ENCODE peak calls at places on chromosomes 1 and 21, in seven cellular contexts. One of them, this sample, is unnamed.

GRCh38 chr21:44814498-44815023 is 3.3 kb downstream of the SUMO3 start:
- DNase-seq in thoracic aorta: no peak
- DNase-seq in T-helper 2 cell: no peak
- DNase-seq in AML-193: no peak
- DNase-seq in T47D: no peak
- DNase-seq in SW 1271: no peak
- DNase-seq in H7: no peak
- DNase-seq in this sample: no peak

GRCh38 chr1:31881698-31882000 is 56.5 kb downstream of the PTP4A2 start:
- DNase-seq in thoracic aorta: no peak
- DNase-seq in T-helper 2 cell: no peak
- DNase-seq in AML-193: no peak
- DNase-seq in T47D: peak
- DNase-seq in SW 1271: no peak
- DNase-seq in H7: no peak
- DNase-seq in this sample: no peak

GRCh38 chr1:215022723-215023122 is 59.8 kb upstream of the KCNK2 start:
- DNase-seq in thoracic aorta: no peak
- DNase-seq in T-helper 2 cell: no peak
- DNase-seq in AML-193: no peak
- DNase-seq in T47D: no peak
- DNase-seq in SW 1271: no peak
- DNase-seq in H7: no peak
- DNase-seq in this sample: no peak

GRCh38 chr1:227759345-227760300 is 24.4 kb downstream of the SNAP47 start:
- DNase-seq in thoracic aorta: no peak
- DNase-seq in T-helper 2 cell: no peak
- DNase-seq in AML-193: no peak
- DNase-seq in T47D: no peak
- DNase-seq in SW 1271: peak
- DNase-seq in H7: no peak
- DNase-seq in this sample: no peak

GRCh38 chr1:96772349-96772748 is 50.8 kb downstream of the PTBP2 start:
- DNase-seq in thoracic aorta: no peak
- DNase-seq in T-helper 2 cell: no peak
- DNase-seq in AML-193: no peak
- DNase-seq in T47D: no peak
- DNase-seq in SW 1271: no peak
- DNase-seq in H7: no peak
- DNase-seq in this sample: no peak

GRCh38 chr1:172950528-172950927 is 100.2 kb downstream of the TNFSF18 start:
- DNase-seq in thoracic aorta: no peak
- DNase-seq in T-helper 2 cell: no peak
- DNase-seq in AML-193: no peak
- DNase-seq in T47D: no peak
- DNase-seq in SW 1271: no peak
- DNase-seq in H7: no peak
- DNase-seq in this sample: no peak

GRCh38 chr1:109479901-109480300 is 3.8 kb upstream of the ATXN7L2 start:
- DNase-seq in thoracic aorta: no peak
- DNase-seq in T-helper 2 cell: no peak
- DNase-seq in AML-193: no peak
- DNase-seq in T47D: no peak
- DNase-seq in SW 1271: no peak
- DNase-seq in H7: peak
- DNase-seq in this sample: no peak

GRCh38 chr1:16158025-16158424 is 2.2 kb upstream of the EPHA2 start:
- DNase-seq in thoracic aorta: no peak
- DNase-seq in T-helper 2 cell: no peak
- DNase-seq in AML-193: no peak
- DNase-seq in T47D: no peak
- DNase-seq in SW 1271: no peak
- DNase-seq in H7: no peak
- DNase-seq in this sample: no peak

GRCh38 chr1:12049625-12050024 is 13.5 kb upstream of the TNFRSF8 start:
- DNase-seq in thoracic aorta: no peak
- DNase-seq in T-helper 2 cell: no peak
- DNase-seq in AML-193: peak
- DNase-seq in T47D: no peak
- DNase-seq in SW 1271: no peak
- DNase-seq in H7: peak
- DNase-seq in this sample: no peak

GRCh38 chr1:196877964-196878363 is 9.9 kb upstream of the CFHR4 start:
- DNase-seq in thoracic aorta: no peak
- DNase-seq in T-helper 2 cell: no peak
- DNase-seq in AML-193: no peak
- DNase-seq in T47D: peak
- DNase-seq in SW 1271: no peak
- DNase-seq in H7: peak
- DNase-seq in this sample: no peak

GRCh38 chr1:22139066-22139594 is 3.8 kb downstream of the WNT4 start:
- DNase-seq in thoracic aorta: no peak
- DNase-seq in T-helper 2 cell: no peak
- DNase-seq in AML-193: no peak
- DNase-seq in T47D: no peak
- DNase-seq in SW 1271: no peak
- DNase-seq in H7: no peak
- DNase-seq in this sample: no peak

GRCh38 chr1:52676249-52676903 is 21.8 kb downstream of the COA7 start:
- DNase-seq in thoracic aorta: no peak
- DNase-seq in T-helper 2 cell: no peak
- DNase-seq in AML-193: no peak
- DNase-seq in T47D: no peak
- DNase-seq in SW 1271: no peak
- DNase-seq in H7: no peak
- DNase-seq in this sample: no peak

GRCh38 chr1:40664791-40665190 is 691 bp downstream of the RIMS3 start:
- DNase-seq in thoracic aorta: no peak
- DNase-seq in T-helper 2 cell: no peak
- DNase-seq in AML-193: no peak
- DNase-seq in T47D: no peak
- DNase-seq in SW 1271: no peak
- DNase-seq in H7: no peak
- DNase-seq in this sample: no peak

GRCh38 chr1:20223659-20224058 is 37.3 kb upstream of the PLA2G2C start:
- DNase-seq in thoracic aorta: no peak
- DNase-seq in T-helper 2 cell: no peak
- DNase-seq in AML-193: no peak
- DNase-seq in T47D: no peak
- DNase-seq in SW 1271: no peak
- DNase-seq in H7: peak
- DNase-seq in this sample: no peak

GRCh38 chr1:51520700-51521248 is 1.7 kb upstream of the EPS15 start:
- DNase-seq in thoracic aorta: no peak
- DNase-seq in T-helper 2 cell: no peak
- DNase-seq in AML-193: no peak
- DNase-seq in T47D: no peak
- DNase-seq in SW 1271: no peak
- DNase-seq in H7: no peak
- DNase-seq in this sample: no peak

GRCh38 chr1:157751283-157751682 is 25.6 kb downstream of the FCRL2 start:
- DNase-seq in thoracic aorta: no peak
- DNase-seq in T-helper 2 cell: no peak
- DNase-seq in AML-193: no peak
- DNase-seq in T47D: no peak
- DNase-seq in SW 1271: no peak
- DNase-seq in H7: peak
- DNase-seq in this sample: no peak

GRCh38 chr1:157819886-157820285 is at the start of gene FCRL1:
- DNase-seq in thoracic aorta: no peak
- DNase-seq in T-helper 2 cell: no peak
- DNase-seq in AML-193: peak
- DNase-seq in T47D: no peak
- DNase-seq in SW 1271: no peak
- DNase-seq in H7: no peak
- DNase-seq in this sample: no peak

GRCh38 chr1:243420968-243421675 is 165.3 kb downstream of the SDCCAG8 start:
- DNase-seq in thoracic aorta: no peak
- DNase-seq in T-helper 2 cell: no peak
- DNase-seq in AML-193: no peak
- DNase-seq in T47D: no peak
- DNase-seq in SW 1271: no peak
- DNase-seq in H7: no peak
- DNase-seq in this sample: no peak

GRCh38 chr1:48793863-48794262 is 17.2 kb upstream of the BEND5 start:
- DNase-seq in thoracic aorta: no peak
- DNase-seq in T-helper 2 cell: no peak
- DNase-seq in AML-193: peak
- DNase-seq in T47D: no peak
- DNase-seq in SW 1271: no peak
- DNase-seq in H7: no peak
- DNase-seq in this sample: no peak

GRCh38 chr1:152745765-152746444 is 11.9 kb upstream of the KPRP start:
- DNase-seq in thoracic aorta: no peak
- DNase-seq in T-helper 2 cell: no peak
- DNase-seq in AML-193: no peak
- DNase-seq in T47D: no peak
- DNase-seq in SW 1271: no peak
- DNase-seq in H7: no peak
- DNase-seq in this sample: no peak

GRCh38 chr1:186708578-186709203 is 28.5 kb upstream of the PTGS2 start:
- DNase-seq in thoracic aorta: no peak
- DNase-seq in T-helper 2 cell: no peak
- DNase-seq in AML-193: no peak
- DNase-seq in T47D: no peak
- DNase-seq in SW 1271: no peak
- DNase-seq in H7: no peak
- DNase-seq in this sample: no peak

GRCh38 chr1:194309697-194310096 is 1123.3 kb upstream of the B3GALT2 start:
- DNase-seq in thoracic aorta: no peak
- DNase-seq in T-helper 2 cell: no peak
- DNase-seq in AML-193: no peak
- DNase-seq in T47D: no peak
- DNase-seq in SW 1271: no peak
- DNase-seq in H7: no peak
- DNase-seq in this sample: no peak

GRCh38 chr1:150575518-150576366 is 3.7 kb downstream of the MCL1 start:
- DNase-seq in thoracic aorta: no peak
- DNase-seq in T-helper 2 cell: no peak
- DNase-seq in AML-193: no peak
- DNase-seq in T47D: no peak
- DNase-seq in SW 1271: no peak
- DNase-seq in H7: no peak
- DNase-seq in this sample: no peak

GRCh38 chr1:159040893-159041724 is 31.4 kb downstream of the IFI16 start:
- DNase-seq in thoracic aorta: no peak
- DNase-seq in T-helper 2 cell: no peak
- DNase-seq in AML-193: no peak
- DNase-seq in T47D: no peak
- DNase-seq in SW 1271: no peak
- DNase-seq in H7: no peak
- DNase-seq in this sample: no peak

This sample was measured in GOT3.